ENCODE peak calls at places on chromosomes 4 and X, in six cellular contexts. X, K, Z, E, C and B are unnamed samples.

GRCh38 chr4:79050521-79050880 is 111.3 kb upstream of the PAQR3 start:
- DNase-seq in X (no peak), K (no peak), Z (no peak), E (no peak), C (no peak), B (no peak)

GRCh38 chrX:85052636-85053343 is 49.1 kb downstream of the APOOL start:
- DNase-seq in X (no peak), K (peak; percentile 0), Z (peak; percentile 58), E (no peak), C (no peak), B (no peak)

GRCh38 chr4:40121515-40121914 is 64.9 kb downstream of the N4BP2 start:
- DNase-seq in X (no peak), K (peak; percentile 22), Z (peak; percentile 62), E (no peak), C (no peak), B (no peak)

GRCh38 chrX:111504941-111505340 is 6.5 kb upstream of the SERTM2 start:
- DNase-seq in X (no peak), K (no peak), Z (no peak), E (no peak), C (no peak), B (no peak)

GRCh38 chr4:169604131-169604900 is 8.1 kb downstream of the NEK1 start:
- DNase-seq in X (no peak), K (peak; percentile 88), Z (no peak), E (no peak), C (no peak), B (no peak)

GRCh38 chr4:8904041-8904501 is 32.4 kb upstream of the HMX1 start:
- DNase-seq in X (no peak), K (no peak), Z (no peak), E (no peak), C (no peak), B (no peak)

GRCh38 chr4:45275862-45276261 is 549.5 kb upstream of the GNPDA2 start:
- DNase-seq in X (no peak), K (no peak), Z (no peak), E (no peak), C (no peak), B (no peak)

GRCh38 chr4:8410641-8411271 is 29.8 kb downstream of the ACOX3 start:
- DNase-seq in X (peak; percentile 85), K (no peak), Z (no peak), E (no peak), C (peak; percentile 44), B (peak; percentile 48)

GRCh38 chr4:148447672-148448071 is 5.5 kb upstream of the NR3C2 start:
- DNase-seq in X (no peak), K (no peak), Z (no peak), E (no peak), C (no peak), B (no peak)

GRCh38 chr4:53192496-53192895 is 173.4 kb downstream of the SCFD2 start:
- DNase-seq in X (no peak), K (no peak), Z (no peak), E (no peak), C (no peak), B (no peak)

GRCh38 chr4:22356996-22357596 is 158.8 kb downstream of the ADGRA3 start:
- DNase-seq in X (no peak), K (peak; percentile 11), Z (no peak), E (no peak), C (no peak), B (no peak)

GRCh38 chr4:146370841-146371240 is 150.9 kb downstream of the SLC10A7 start:
- DNase-seq in X (no peak), K (no peak), Z (no peak), E (no peak), C (no peak), B (no peak)

GRCh38 chr4:177250056-177250696 is 59.5 kb upstream of the NEIL3 start:
- DNase-seq in X (peak; percentile 89), K (peak; percentile 85), Z (no peak), E (peak; percentile 20), C (peak; percentile 67), B (no peak)

GRCh38 chr4:102339018-102339417 is 6.3 kb downstream of the SLC39A8 start:
- DNase-seq in X (no peak), K (no peak), Z (no peak), E (no peak), C (no peak), B (no peak)

GRCh38 chr4:20319785-20320184 is 68.1 kb downstream of the SLIT2 start:
- DNase-seq in X (no peak), K (no peak), Z (no peak), E (no peak), C (no peak), B (no peak)

GRCh38 chr4:108834167-108834566 is 71.3 kb upstream of the ETNPPL start:
- DNase-seq in X (no peak), K (no peak), Z (peak; percentile 81), E (no peak), C (no peak), B (no peak)

GRCh38 chrX:14095702-14096101 is 66.0 kb upstream of the GEMIN8 start:
- DNase-seq in X (peak; percentile 50), K (peak; percentile 54), Z (peak; percentile 19), E (peak; percentile 3), C (peak; percentile 41), B (no peak)

GRCh38 chrX:44022964-44023363 is 49.8 kb upstream of the NDP start:
- DNase-seq in X (no peak), K (no peak), Z (no peak), E (no peak), C (no peak), B (no peak)

GRCh38 chrX:80817002-80817401 is 7.3 kb upstream of the BRWD3 start:
- DNase-seq in X (no peak), K (no peak), Z (no peak), E (no peak), C (no peak), B (no peak)

GRCh38 chr4:28010543-28011235 is 1150.0 kb downstream of the STIM2 start:
- DNase-seq in X (no peak), K (no peak), Z (peak; percentile 32), E (no peak), C (no peak), B (no peak)

GRCh38 chr4:109972786-109973528 is 60.3 kb downstream of the EGF start:
- DNase-seq in X (no peak), K (no peak), Z (no peak), E (no peak), C (no peak), B (no peak)

GRCh38 chr4:148253748-148254147 is 188.5 kb downstream of the NR3C2 start:
- DNase-seq in X (no peak), K (no peak), Z (no peak), E (no peak), C (no peak), B (no peak)

GRCh38 chr4:138967313-138967712 is 48.3 kb upstream of the NOCT start:
- DNase-seq in X (no peak), K (no peak), Z (no peak), E (peak; percentile 18), C (no peak), B (no peak)

GRCh38 chr4:140626982-140627381 is 58.2 kb upstream of the UCP1 start:
- DNase-seq in X (no peak), K (no peak), Z (no peak), E (no peak), C (no peak), B (no peak)

GRCh38 chrX:68828740-68829593 is at the start of gene EFNB1:
- DNase-seq in X (peak; percentile 90), K (peak; percentile 92), Z (peak; percentile 61), E (peak; percentile 67), C (peak; percentile 89), B (peak; percentile 88)

GRCh38 chr4:180120114-180120513 is 2123.1 kb upstream of the TENM3 start:
- DNase-seq in X (no peak), K (no peak), Z (no peak), E (no peak), C (no peak), B (no peak)

GRCh38 chrX:149867488-149867887 is 13.5 kb upstream of the MAGEA8 start:
- DNase-seq in X (no peak), K (no peak), Z (no peak), E (no peak), C (no peak), B (no peak)

GRCh38 chr4:7286798-7287197 is 94.5 kb downstream of the SORCS2 start:
- DNase-seq in X (no peak), K (no peak), Z (no peak), E (no peak), C (no peak), B (no peak)

GRCh38 chr4:99458911-99459447 is 23.8 kb upstream of the ADH7 start:
- DNase-seq in X (no peak), K (no peak), Z (no peak), E (no peak), C (no peak), B (no peak)

GRCh38 chr4:145799225-145799624 is 119.3 kb downstream of the C4orf51 start:
- DNase-seq in X (no peak), K (no peak), Z (no peak), E (no peak), C (no peak), B (no peak)

GRCh38 chr4:169745291-169745690 is 12.5 kb downstream of the HPF1 start:
- DNase-seq in X (no peak), K (no peak), Z (no peak), E (no peak), C (no peak), B (no peak)

GRCh38 chr4:39348371-39349265 is 17.5 kb downstream of the RFC1 start:
- DNase-seq in X (no peak), K (no peak), Z (no peak), E (no peak), C (no peak), B (no peak)

GRCh38 chr4:3223986-3224748 is 24.8 kb upstream of the MSANTD1 start:
- DNase-seq in X (no peak), K (no peak), Z (no peak), E (no peak), C (no peak), B (no peak)

GRCh38 chr4:65416875-65417274 is 253.4 kb downstream of the EPHA5 start:
- DNase-seq in X (no peak), K (no peak), Z (peak; percentile 2), E (no peak), C (no peak), B (no peak)

GRCh38 chr4:169115897-169116254 is 105.8 kb upstream of the CBR4 start:
- DNase-seq in X (no peak), K (no peak), Z (peak; percentile 85), E (no peak), C (peak; percentile 65), B (no peak)

GRCh38 chrX:39149761-39150160 is 348.5 kb downstream of the MID1IP1 start:
- DNase-seq in X (peak; percentile 71), K (peak; percentile 52), Z (no peak), E (no peak), C (peak; percentile 65), B (peak; percentile 63)

GRCh38 chrX:13845721-13846378 is 29.0 kb upstream of the GPM6B start:
- DNase-seq in X (no peak), K (no peak), Z (no peak), E (no peak), C (no peak), B (no peak)

GRCh38 chr4:52574036-52574435 is 85.1 kb downstream of the USP46 start:
- DNase-seq in X (no peak), K (no peak), Z (no peak), E (no peak), C (no peak), B (no peak)